ENCODE peak calls at places on chromosome 11, in six cellular contexts. One of them, this sample, is unnamed.

GRCh38 chr11:86938900-86939880 is 16.0 kb downstream of the FZD4 start:
- DNase-seq in DMS79 treated with DMSO at 0.1 percent for 48 hours: peak; percentile 61
- DNase-seq in esophagus muscularis mucosa: no peak
- DNase-seq in foreskin melanocyte: peak; percentile 57
- DNase-seq in posterior vena cava: no peak
- DNase-seq in left lobe of liver: no peak
- DNase-seq in this sample: no peak

GRCh38 chr11:73414977-73415492 is 38.8 kb downstream of the RELT start:
- DNase-seq in DMS79 treated with DMSO at 0.1 percent for 48 hours: no peak
- DNase-seq in esophagus muscularis mucosa: no peak
- DNase-seq in foreskin melanocyte: peak; percentile 72
- DNase-seq in posterior vena cava: no peak
- DNase-seq in left lobe of liver: no peak
- DNase-seq in this sample: no peak

GRCh38 chr11:125214466-125215204 is 50.1 kb downstream of the PKNOX2 start:
- DNase-seq in DMS79 treated with DMSO at 0.1 percent for 48 hours: no peak
- DNase-seq in esophagus muscularis mucosa: no peak
- DNase-seq in foreskin melanocyte: peak; percentile 98
- DNase-seq in posterior vena cava: peak; percentile 63
- DNase-seq in left lobe of liver: no peak
- DNase-seq in this sample: no peak

GRCh38 chr11:71102251-71102995 is 150.0 kb downstream of the SHANK2 start:
- DNase-seq in DMS79 treated with DMSO at 0.1 percent for 48 hours: no peak
- DNase-seq in esophagus muscularis mucosa: no peak
- DNase-seq in foreskin melanocyte: no peak
- DNase-seq in posterior vena cava: peak; percentile 62
- DNase-seq in left lobe of liver: no peak
- DNase-seq in this sample: no peak

GRCh38 chr11:15035283-15035682 is 38.1 kb upstream of the CALCB start:
- DNase-seq in DMS79 treated with DMSO at 0.1 percent for 48 hours: no peak
- DNase-seq in esophagus muscularis mucosa: no peak
- DNase-seq in foreskin melanocyte: no peak
- DNase-seq in posterior vena cava: no peak
- DNase-seq in left lobe of liver: no peak
- DNase-seq in this sample: no peak

GRCh38 chr11:17930544-17931144 is 82.2 kb downstream of the SERGEF start:
- DNase-seq in DMS79 treated with DMSO at 0.1 percent for 48 hours: no peak
- DNase-seq in esophagus muscularis mucosa: peak; percentile 45
- DNase-seq in foreskin melanocyte: no peak
- DNase-seq in posterior vena cava: no peak
- DNase-seq in left lobe of liver: no peak
- DNase-seq in this sample: no peak

GRCh38 chr11:94196363-94196762 is 67.7 kb downstream of the PANX1 start:
- DNase-seq in DMS79 treated with DMSO at 0.1 percent for 48 hours: no peak
- DNase-seq in esophagus muscularis mucosa: peak; percentile 53
- DNase-seq in foreskin melanocyte: no peak
- DNase-seq in posterior vena cava: no peak
- DNase-seq in left lobe of liver: peak; percentile 68
- DNase-seq in this sample: no peak

GRCh38 chr11:44601471-44602370 is 36.3 kb downstream of the CD82 start:
- DNase-seq in DMS79 treated with DMSO at 0.1 percent for 48 hours: no peak
- DNase-seq in esophagus muscularis mucosa: no peak
- DNase-seq in foreskin melanocyte: no peak
- DNase-seq in posterior vena cava: no peak
- DNase-seq in left lobe of liver: no peak
- DNase-seq in this sample: no peak

GRCh38 chr11:19664896-19665548 is 47.6 kb upstream of the NAV2 start:
- DNase-seq in DMS79 treated with DMSO at 0.1 percent for 48 hours: no peak
- DNase-seq in esophagus muscularis mucosa: no peak
- DNase-seq in foreskin melanocyte: no peak
- DNase-seq in posterior vena cava: no peak
- DNase-seq in left lobe of liver: no peak
- DNase-seq in this sample: no peak

GRCh38 chr11:73510877-73511276 is 87.0 kb downstream of the FAM168A start:
- DNase-seq in DMS79 treated with DMSO at 0.1 percent for 48 hours: no peak
- DNase-seq in esophagus muscularis mucosa: no peak
- DNase-seq in foreskin melanocyte: peak; percentile 49
- DNase-seq in posterior vena cava: no peak
- DNase-seq in left lobe of liver: no peak
- DNase-seq in this sample: no peak

GRCh38 chr11:12193515-12194336 is 83.3 kb downstream of the MICAL2 start:
- DNase-seq in DMS79 treated with DMSO at 0.1 percent for 48 hours: no peak
- DNase-seq in esophagus muscularis mucosa: no peak
- DNase-seq in foreskin melanocyte: no peak
- DNase-seq in posterior vena cava: no peak
- DNase-seq in left lobe of liver: no peak
- DNase-seq in this sample: no peak

GRCh38 chr11:12235549-12235944 is 125.2 kb downstream of the MICAL2 start:
- DNase-seq in DMS79 treated with DMSO at 0.1 percent for 48 hours: no peak
- DNase-seq in esophagus muscularis mucosa: no peak
- DNase-seq in foreskin melanocyte: no peak
- DNase-seq in posterior vena cava: no peak
- DNase-seq in left lobe of liver: no peak
- DNase-seq in this sample: no peak